ENCODE peak calls at places on chromosomes 13 and 19, in four cellular contexts. D, H, X and T are unnamed samples.

GRCh38 chr13:23020246-23020843 is 160.4 kb upstream of the SGCG start:
- DNase-seq in D (peak), H (peak), X (peak), T (peak)

GRCh38 chr19:16429066-16429758 is 42.6 kb downstream of the EPS15L1 start:
- DNase-seq in D (no peak), H (no peak), X (no peak), T (no peak)

GRCh38 chr19:6663236-6664187 is 6.4 kb downstream of the TNFSF14 start:
- DNase-seq in D (no peak), H (no peak), X (no peak), T (no peak)

GRCh38 chr13:21925720-21926119 is 254.8 kb downstream of the FGF9 start:
- DNase-seq in D (no peak), H (no peak), X (no peak), T (peak)

GRCh38 chr13:95564948-95565347 is 12.4 kb downstream of the CLDN10 start:
- DNase-seq in D (no peak), H (no peak), X (no peak), T (no peak)

GRCh38 chr19:30596813-30597399 is 224.7 kb downstream of the ZNF536 start:
- DNase-seq in D (no peak), H (no peak), X (no peak), T (peak)

GRCh38 chr13:59345316-59345715 is 818.4 kb downstream of the DIAPH3 start:
- DNase-seq in D (no peak), H (no peak), X (no peak), T (no peak)

GRCh38 chr19:5961969-5962945 is 15.7 kb downstream of the RANBP3 start:
- DNase-seq in D (no peak), H (no peak), X (peak), T (no peak)

GRCh38 chr13:45269204-45269603 is 68.4 kb upstream of the KCTD4 start:
- DNase-seq in D (peak), H (no peak), X (no peak), T (no peak)

GRCh38 chr19:46903458-46903857 is 42.7 kb downstream of the ARHGAP35 start:
- DNase-seq in D (no peak), H (no peak), X (no peak), T (no peak)

GRCh38 chr19:51514866-51515481 is 13.4 kb upstream of the SIGLEC12 start:
- DNase-seq in D (peak), H (peak), X (peak), T (no peak)

GRCh38 chr13:73173160-73173905 is 114.5 kb downstream of the KLF5 start:
- DNase-seq in D (no peak), H (no peak), X (no peak), T (no peak)

GRCh38 chr19:46859637-46860124 is 1.1 kb upstream of the ARHGAP35 start:
- DNase-seq in D (peak), H (no peak), X (peak), T (no peak)

GRCh38 chr13:101811440-101811839 is 359.0 kb downstream of the ITGBL1 start:
- DNase-seq in D (no peak), H (no peak), X (no peak), T (no peak)

GRCh38 chr19:34274827-34275625 is 20.7 kb downstream of the GARRE1 start:
- DNase-seq in D (no peak), H (no peak), X (peak), T (no peak)

GRCh38 chr13:106038752-106039151 is 496.7 kb downstream of the EFNB2 start:
- DNase-seq in D (no peak), H (no peak), X (no peak), T (no peak)

GRCh38 chr13:84651288-84651687 is 769.0 kb upstream of the SLITRK1 start:
- DNase-seq in D (no peak), H (no peak), X (peak), T (no peak)

GRCh38 chr13:86882107-86882506 is 789.1 kb upstream of the SLITRK5 start:
- DNase-seq in D (no peak), H (no peak), X (no peak), T (peak)

GRCh38 chr13:20475927-20476691 is 49.5 kb downstream of the CRYL1 start:
- DNase-seq in D (no peak), H (peak), X (no peak), T (peak)

GRCh38 chr19:19170053-19170945 is at the start of gene MEF2B:
- DNase-seq in D (peak), H (peak), X (peak), T (peak)

GRCh38 chr19:1503089-1503924 is 9.5 kb downstream of the ADAMTSL5 start:
- DNase-seq in D (peak), H (peak), X (no peak), T (peak)

GRCh38 chr13:87344176-87344575 is 327.0 kb upstream of the SLITRK5 start:
- DNase-seq in D (no peak), H (no peak), X (no peak), T (no peak)

GRCh38 chr19:18422530-18423191 is 3.5 kb downstream of the SSBP4 start:
- DNase-seq in D (no peak), H (no peak), X (no peak), T (no peak)

GRCh38 chr19:38213911-38214625 is 10.0 kb downstream of the DPF1 start:
- DNase-seq in D (no peak), H (no peak), X (no peak), T (no peak)

GRCh38 chr13:71865858-71866172 is 1.2 kb downstream of the DACH1 start:
- DNase-seq in D (no peak), H (no peak), X (no peak), T (peak)

DNA sequence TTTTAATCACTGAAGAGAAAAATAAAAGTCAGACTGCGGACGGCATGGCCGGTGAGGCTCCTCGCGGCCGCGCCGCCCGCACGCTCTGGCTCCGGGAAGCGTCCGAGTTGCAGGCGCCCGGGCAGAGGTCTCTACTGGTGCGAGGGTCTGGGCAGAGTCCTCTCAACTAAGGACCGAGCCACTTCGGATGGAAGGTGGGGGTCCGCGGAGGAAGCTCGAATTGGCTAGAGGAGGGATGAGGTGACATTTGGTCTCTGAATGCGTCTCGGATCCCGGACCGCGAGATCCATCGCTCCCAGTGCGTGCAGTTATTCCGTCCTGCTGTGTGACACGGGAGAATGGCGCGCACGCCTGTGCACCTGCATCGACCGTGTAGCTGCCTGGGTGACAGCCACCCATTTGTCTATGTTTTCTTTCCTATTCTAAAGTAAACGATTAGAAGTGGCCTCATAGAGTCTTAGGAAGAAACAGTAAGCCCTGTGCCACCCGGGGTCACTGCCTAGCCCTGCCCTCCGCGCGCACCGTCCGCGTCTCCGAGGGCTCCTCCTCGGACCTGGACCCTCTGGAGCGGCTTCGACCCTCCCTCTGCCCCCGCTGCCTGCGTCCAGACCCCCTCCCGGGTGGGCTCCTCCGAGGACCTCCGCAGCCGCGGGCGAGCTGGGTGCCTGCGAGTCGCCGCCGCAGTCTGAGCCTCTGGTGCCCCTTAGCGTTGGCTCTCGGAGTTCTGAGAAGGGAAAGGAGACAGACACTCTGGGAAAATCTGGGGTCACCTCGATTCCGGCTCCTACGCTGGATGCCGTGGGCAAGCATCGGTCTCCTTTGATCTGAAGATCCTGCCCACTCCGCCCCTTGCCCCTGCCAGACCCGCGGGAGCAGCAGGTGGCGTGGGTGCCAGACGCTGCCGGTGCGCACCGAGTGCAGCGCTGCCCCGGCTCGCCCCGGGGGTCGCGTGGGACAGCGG is 347.4 kb downstream of the LIG4 start:
- DNase-seq in D (peak), H (peak), X (no peak), T (peak)
- TF ChIP-seq ELF4 in D (no peak), H (no peak), X (no peak), T (no peak)

DNA sequence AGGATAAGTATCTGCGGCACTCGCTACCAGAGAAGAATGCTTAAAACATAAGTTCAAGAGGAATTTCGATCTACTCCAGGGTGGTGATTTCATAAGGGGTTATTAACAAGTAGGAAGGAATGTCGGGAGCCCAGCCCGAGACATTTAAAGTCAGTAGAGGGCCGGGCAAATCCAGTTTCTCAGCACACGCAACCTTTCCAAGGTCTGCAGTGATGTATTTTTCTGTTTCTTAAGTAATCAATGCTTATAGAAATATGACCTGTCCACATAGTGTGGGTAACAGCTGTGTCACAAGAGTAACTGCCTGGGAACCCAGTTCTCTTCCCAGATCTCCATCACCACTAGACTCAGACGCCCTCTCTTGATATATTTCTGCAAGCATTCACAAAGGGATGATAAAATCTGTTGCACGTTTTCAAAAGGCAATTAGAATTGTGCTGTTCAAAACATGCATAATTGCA is 525.9 kb downstream of the MYO16 start:
- DNase-seq in D (no peak), H (no peak), X (no peak), T (no peak)
- TF ChIP-seq ELF4 in D (no peak), H (no peak), X (no peak), T (no peak)

DNA sequence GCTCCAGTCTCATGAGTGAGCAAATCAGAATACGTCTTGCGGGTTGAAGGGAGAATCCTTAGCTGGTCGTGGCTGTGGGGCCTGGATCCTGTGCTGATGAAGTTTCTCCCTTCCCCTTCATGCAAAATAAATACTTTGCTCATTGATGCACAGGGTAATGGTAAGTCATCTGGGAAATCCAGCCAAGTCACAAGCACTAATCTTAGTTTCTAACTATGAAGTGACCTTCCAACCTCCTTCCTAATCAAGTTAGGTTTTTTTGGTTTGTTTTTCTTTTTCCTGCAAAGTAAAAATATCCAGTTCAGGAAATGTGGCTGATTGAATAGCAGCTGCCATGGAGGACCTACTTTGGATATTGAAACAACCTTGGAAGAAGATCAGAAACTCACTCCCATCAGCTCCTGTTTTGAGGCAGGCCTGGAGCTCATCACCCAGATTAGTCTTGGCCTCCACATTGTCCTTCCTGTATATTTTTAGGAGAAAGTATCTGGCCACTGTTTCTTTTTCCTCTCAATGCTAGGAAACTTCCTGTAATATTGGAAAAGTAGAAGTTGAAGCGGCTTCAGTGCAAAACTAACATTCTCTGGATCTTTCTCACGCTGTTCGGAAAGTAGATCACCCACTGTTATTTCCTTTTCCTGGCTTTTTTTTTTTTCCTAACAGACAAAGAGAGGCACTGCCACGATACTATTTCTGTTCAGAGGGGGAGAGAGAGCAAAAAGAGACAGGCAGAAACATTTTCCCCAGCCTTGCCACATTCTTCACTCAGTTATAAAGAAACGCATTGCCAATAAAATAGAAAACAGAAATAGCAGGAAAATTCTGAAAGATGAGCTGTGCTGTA is 12.2 kb upstream of the ARL11 start:
- DNase-seq in D (no peak), H (no peak), X (no peak), T (no peak)
- TF ChIP-seq ELF4 in D (no peak), H (no peak), X (no peak), T (no peak)

GRCh38 chr13:78022164-78022877 is 103.7 kb upstream of the EDNRB start:
- DNase-seq in D (no peak), H (no peak), X (no peak), T (no peak)
- TF ChIP-seq ELF4 in D (no peak), H (no peak), X (no peak), T (no peak)

GRCh38 chr13:38872693-38873092 is 117.9 kb downstream of the STOML3 start:
- DNase-seq in D (peak), H (peak), X (peak), T (peak)
- TF ChIP-seq ELF4 in D (no peak), H (no peak), X (no peak), T (no peak)

DNA sequence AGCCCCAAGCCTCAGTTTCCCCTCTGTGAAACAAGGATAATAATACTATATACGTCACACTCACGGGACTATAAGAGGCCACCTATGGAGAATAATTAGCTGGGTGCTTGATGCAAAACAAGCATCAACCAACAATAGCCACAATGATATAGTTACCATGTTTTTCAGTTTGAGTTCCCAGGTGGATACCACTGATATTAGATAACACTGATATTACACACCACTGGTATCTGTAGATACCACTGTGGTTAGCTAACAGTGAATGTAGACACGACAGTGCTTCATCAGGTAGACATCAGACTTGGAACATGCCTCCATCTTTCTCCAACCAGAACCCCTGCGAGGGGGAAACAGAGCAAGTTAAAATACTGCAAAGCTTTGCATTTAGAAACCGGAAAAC is 80.5 kb downstream of the RNASEH2B start:
- DNase-seq in D (no peak), H (no peak), X (no peak), T (no peak)
- TF ChIP-seq ELF4 in D (no peak), H (no peak), X (no peak), T (no peak)